ENCODE peak calls at places on chromosome 13, in eight cellular contexts. V is caudate nucleus; L is KBM-7; T is AG20443; P is epithelial cell of esophagus; D is activated naive CD4-positive, alpha-beta T cell treated with anti-CD3 and anti-CD28 coated beads, Interleukin-2, amount 50 U/mL, for 72 hours; X is HFFc6; J is T-helper 2 cell. R is an unnamed sample.

GRCh38 chr13:40187836-40188591 is 478.4 kb downstream of the FOXO1 start:
- DNase-seq in D (peak; percentile 45), L (no peak), P (no peak), V (no peak), T (peak; percentile 37), X (no peak), J (peak; percentile 25), R (no peak)

GRCh38 chr13:45055198-45055901 is 65.0 kb upstream of the GTF2F2 start:
- DNase-seq in L (peak; percentile 31), D (peak; percentile 60), X (peak; percentile 92), V (no peak), T (peak; percentile 79), P (peak; percentile 94), J (no peak), R (peak; percentile 93)

GRCh38 chr13:24668955-24669354 is 11.3 kb upstream of the ATP12A start:
- DNase-seq in T (no peak), V (no peak), L (no peak), D (no peak), P (peak; percentile 98), X (no peak), J (no peak), R (no peak)

GRCh38 chr13:47256618-47257017 is 359.8 kb upstream of the HTR2A start:
- DNase-seq in T (peak; percentile 76), J (no peak), P (peak; percentile 88), D (no peak), X (peak; percentile 82), L (no peak), V (no peak), R (peak; percentile 65)

GRCh38 chr13:101178394-101178793 is 237.9 kb downstream of the NALCN start:
- DNase-seq in X (no peak), V (no peak), P (no peak), T (no peak), D (no peak), L (no peak), J (no peak), R (no peak)

GRCh38 chr13:24890256-24890655 is 126.3 kb downstream of the RNF17 start:
- DNase-seq in T (no peak), P (no peak), J (no peak), L (no peak), D (no peak), X (no peak), V (no peak), R (no peak)

GRCh38 chr13:48156466-48156865 is 61.6 kb upstream of the MED4 start:
- DNase-seq in P (peak; percentile 79), J (peak; percentile 63), V (no peak), D (peak; percentile 62), X (no peak), T (no peak), L (peak; percentile 69), R (no peak)

GRCh38 chr13:71278512-71278911 is 588.5 kb downstream of the DACH1 start:
- DNase-seq in T (no peak), V (no peak), J (no peak), X (no peak), P (no peak), D (no peak), L (no peak), R (no peak)

GRCh38 chr13:106533940-106534843 is 1.3 kb downstream of the EFNB2 start:
- DNase-seq in J (peak; percentile 2), T (peak; percentile 42), P (peak; percentile 60), V (no peak), X (peak; percentile 28), D (peak; percentile 30), L (no peak), R (peak; percentile 72)

GRCh38 chr13:103976371-103976770 is 910.2 kb upstream of the SLC10A2 start:
- DNase-seq in V (no peak), X (no peak), D (no peak), T (no peak), L (no peak), P (no peak), J (no peak), R (no peak)

GRCh38 chr13:32253911-32254399 is 61.2 kb downstream of the ZAR1L start:
- DNase-seq in J (no peak), T (no peak), V (no peak), X (no peak), D (no peak), L (no peak), P (no peak), R (no peak)

GRCh38 chr13:76975863-76976262 is 16.0 kb upstream of the CLN5 start:
- DNase-seq in P (peak; percentile 80), V (no peak), X (no peak), D (no peak), J (no peak), T (no peak), L (no peak), R (no peak)

GRCh38 chr13:113207890-113208423 is 512 bp downstream of the PCID2 start:
- DNase-seq in J (no peak), V (no peak), P (peak; percentile 48), T (peak; percentile 68), D (no peak), L (peak; percentile 52), X (peak; percentile 45), R (peak; percentile 42)

GRCh38 chr13:26498524-26499208 is 58.8 kb upstream of the WASF3 start:
- DNase-seq in V (peak; percentile 53), J (no peak), L (no peak), T (peak; percentile 31), D (no peak), X (peak; percentile 34), P (peak; percentile 28), R (no peak)

GRCh38 chr13:98495627-98496238 is 81.2 kb downstream of the STK24 start:
- DNase-seq in V (no peak), L (no peak), J (no peak), X (no peak), D (no peak), P (no peak), T (peak; percentile 52), R (peak; percentile 47)

GRCh38 chr13:113605461-113605860 is 20.9 kb downstream of the TFDP1 start:
- DNase-seq in P (no peak), J (no peak), L (no peak), X (no peak), D (no peak), V (no peak), T (no peak), R (no peak)

GRCh38 chr13:80199585-80200292 is 141.2 kb downstream of the SPRY2 start:
- DNase-seq in D (no peak), L (peak; percentile 28), P (no peak), J (no peak), T (no peak), X (no peak), V (no peak), R (no peak)

GRCh38 chr13:64684685-64685431 is 2545.3 kb downstream of the PCDH9 start:
- DNase-seq in T (peak; percentile 29), V (no peak), J (no peak), P (no peak), D (no peak), X (no peak), L (no peak), R (no peak)

GRCh38 chr13:32125746-32126145 is 94.2 kb downstream of the FRY start:
- DNase-seq in T (peak; percentile 15), V (no peak), L (no peak), D (no peak), P (no peak), J (no peak), X (peak; percentile 76), R (peak; percentile 46)

GRCh38 chr13:40345149-40345514 is 321.3 kb downstream of the FOXO1 start:
- DNase-seq in V (no peak), J (no peak), D (no peak), L (no peak), P (no peak), T (no peak), X (no peak), R (no peak)

GRCh38 chr13:113452942-113453901 is at the start of gene ADPRHL1:
- DNase-seq in V (peak; percentile 61), D (no peak), J (no peak), T (peak; percentile 58), P (no peak), X (no peak), L (no peak), R (no peak)

GRCh38 chr13:44296856-44297255 is 76.8 kb upstream of the SERP2 start:
- DNase-seq in D (no peak), L (no peak), T (no peak), V (peak; percentile 87), P (no peak), X (no peak), J (no peak), R (peak; percentile 24)

GRCh38 chr13:45121421-45121820 is 1.1 kb downstream of the GTF2F2 start:
- DNase-seq in V (no peak), D (no peak), P (peak; percentile 61), T (no peak), L (peak; percentile 39), J (no peak), X (peak; percentile 35), R (no peak)

GRCh38 chr13:22127277-22128143 is 456.6 kb downstream of the FGF9 start:
- DNase-seq in L (no peak), V (no peak), X (no peak), P (no peak), T (no peak), D (no peak), J (no peak), R (no peak)

GRCh38 chr13:22589880-22590279 is 590.9 kb upstream of the SGCG start:
- DNase-seq in D (no peak), X (no peak), T (no peak), V (no peak), J (no peak), P (no peak), L (no peak), R (no peak)

GRCh38 chr13:71525004-71525403 is 342.0 kb downstream of the DACH1 start:
- DNase-seq in T (no peak), P (no peak), D (no peak), L (no peak), V (no peak), X (no peak), J (no peak), R (no peak)

GRCh38 chr13:24264976-24265375 is 44.4 kb upstream of the C1QTNF9 start:
- DNase-seq in D (peak; percentile 76), T (no peak), L (no peak), J (peak; percentile 81), X (no peak), P (peak; percentile 53), V (no peak), R (no peak)

GRCh38 chr13:114016321-114017027 is 42.6 kb upstream of the C13orf46 start:
- DNase-seq in T (no peak), X (no peak), P (no peak), J (no peak), V (no peak), L (no peak), D (no peak), R (no peak)

GRCh38 chr13:45276887-45277286 is 64.1 kb downstream of the TPT1 start:
- DNase-seq in V (no peak), P (no peak), X (no peak), J (no peak), T (no peak), D (no peak), L (peak; percentile 41), R (no peak)

GRCh38 chr13:87084192-87084591 is 587.0 kb upstream of the SLITRK5 start:
- DNase-seq in J (no peak), V (no peak), D (no peak), P (peak; percentile 10), X (no peak), L (no peak), T (no peak), R (no peak)

GRCh38 chr13:65638572-65639168 is 1591.5 kb downstream of the PCDH9 start:
- DNase-seq in T (peak; percentile 58), V (no peak), P (peak; percentile 57), D (no peak), J (no peak), L (peak; percentile 36), X (peak; percentile 45), R (peak; percentile 63)

GRCh38 chr13:113297370-113297871 is 382 bp downstream of the LAMP1 start:
- DNase-seq in V (no peak), D (peak; percentile 51), X (peak; percentile 15), L (peak; percentile 47), T (peak; percentile 31), J (peak; percentile 70), P (peak; percentile 32), R (peak; percentile 10)

GRCh38 chr13:110338441-110339101 is 31.5 kb downstream of the COL4A2 start:
- DNase-seq in L (no peak), P (no peak), X (no peak), T (peak; percentile 73), V (no peak), D (no peak), J (no peak), R (peak; percentile 99)

GRCh38 chr13:44013666-44014291 is 134.1 kb downstream of the LACC1 start:
- DNase-seq in L (no peak), J (no peak), X (peak; percentile 61), P (peak; percentile 33), V (no peak), T (peak; percentile 38), D (no peak), R (peak; percentile 52)

R was measured in amniotic epithelial cell.